ENCODE peak calls at places on chromosomes 3 and 15, in six cellular contexts. W is M059J; P is frontal cortex; J is HS-27A; O is HTR-8/SVneo; C is activated CD4-positive, alpha-beta T cell treated with anti-CD3 and anti-CD28 coated beads, Interleukin-2, amount 10 ng/mL, durations not matched to agents 7 days and 5 days. G is an unnamed sample.

GRCh38 chr3:110799236-110799635 is 272.4 kb upstream of the NECTIN3 start:
- DNase-seq in J (no peak), W (peak), C (no peak), P (no peak), O (peak), G (no peak)

GRCh38 chr3:27428446-27428845 is 55.7 kb downstream of the SLC4A7 start:
- DNase-seq in P (no peak), O (no peak), C (no peak), W (no peak), J (no peak), G (no peak)

GRCh38 chr15:70856884-70857546 is 3.1 kb upstream of the LARP6 start:
- DNase-seq in J (peak), C (no peak), W (peak), O (peak), P (no peak), G (peak)

GRCh38 chr3:62497156-62497555 is 123.8 kb upstream of the FEZF2 start:
- DNase-seq in J (no peak), W (no peak), P (no peak), C (no peak), O (no peak), G (no peak)

GRCh38 chr15:80839764-80840130 is 60.6 kb downstream of the CEMIP start:
- DNase-seq in J (no peak), C (no peak), O (no peak), W (no peak), P (no peak), G (no peak)

GRCh38 chr3:39626198-39626597 is 158.7 kb downstream of the MOBP start:
- DNase-seq in J (no peak), W (no peak), O (no peak), C (no peak), P (no peak), G (no peak)

GRCh38 chr3:101464235-101464634 is 48.8 kb downstream of the SENP7 start:
- DNase-seq in O (no peak), W (no peak), C (no peak), P (no peak), J (no peak), G (no peak)

GRCh38 chr15:60720493-60721231 is 241.7 kb upstream of the ICE2 start:
- DNase-seq in W (no peak), P (no peak), O (no peak), J (no peak), C (peak), G (no peak)

GRCh38 chr3:133850034-133850433 is 44.4 kb downstream of the SRPRB start:
- DNase-seq in C (no peak), J (no peak), O (no peak), W (no peak), P (no peak), G (no peak)

GRCh38 chr3:129608087-129608935 is 1.8 kb upstream of the PLXND1 start:
- DNase-seq in W (peak), J (no peak), O (no peak), P (peak), C (no peak), G (peak)

GRCh38 chr15:98003528-98003927 is 43.0 kb downstream of the ARRDC4 start:
- DNase-seq in W (peak), P (no peak), C (no peak), O (no peak), J (no peak), G (no peak)

GRCh38 chr3:175266993-175267960 is 408.1 kb downstream of the NAALADL2 start:
- DNase-seq in O (no peak), W (peak), P (no peak), C (no peak), J (no peak), G (peak)

GRCh38 chr3:175301741-175302140 is 442.6 kb downstream of the NAALADL2 start:
- DNase-seq in P (no peak), O (no peak), W (no peak), C (no peak), J (no peak), G (no peak)

GRCh38 chr15:91970142-91970541 is 116.6 kb downstream of the SLCO3A1 start:
- DNase-seq in O (no peak), P (no peak), J (no peak), C (no peak), W (no peak), G (no peak)

GRCh38 chr15:83106994-83107840 is at the start of gene TM6SF1:
- DNase-seq in C (peak), P (peak), W (no peak), O (peak), J (no peak), G (peak)

GRCh38 chr3:179670311-179670710 is 17.5 kb downstream of the USP13 start:
- DNase-seq in W (no peak), C (no peak), O (no peak), J (no peak), P (no peak), G (no peak)

GRCh38 chr3:9088431-9089353 is 125.4 kb upstream of the RAD18 start:
- DNase-seq in O (no peak), J (no peak), W (peak), C (no peak), P (no peak), G (peak)

GRCh38 chr3:63961891-63962290 is 49.7 kb upstream of the SCAANT1 start:
- DNase-seq in P (no peak), O (no peak), W (peak), C (peak), J (no peak), G (no peak)

GRCh38 chr3:55880357-55880756 is 393.3 kb upstream of the WNT5A start:
- DNase-seq in J (no peak), C (no peak), W (no peak), P (no peak), O (no peak), G (no peak)

GRCh38 chr3:67854663-67855062 is 200.3 kb upstream of the SUCLG2 start:
- DNase-seq in C (no peak), P (no peak), J (no peak), O (no peak), W (no peak), G (no peak)

GRCh38 chr3:161222662-161223061 is 1.6 kb downstream of the NMD3 start:
- DNase-seq in O (no peak), J (no peak), C (no peak), W (peak), P (no peak), G (peak)

GRCh38 chr3:12729313-12729676 is 29.8 kb downstream of the TMEM40 start:
- DNase-seq in W (peak), P (no peak), O (no peak), J (no peak), C (no peak), G (peak)

GRCh38 chr15:55791576-55792400 is 48.8 kb upstream of the PRTG start:
- DNase-seq in C (no peak), O (no peak), W (peak), J (peak), P (no peak), G (peak)

GRCh38 chr15:89707577-89707976 is 17.0 kb downstream of the WDR93 start:
- DNase-seq in P (no peak), W (no peak), C (no peak), O (no peak), J (no peak), G (no peak)

GRCh38 chr3:124812291-124813265 is 74.6 kb downstream of the ITGB5 start:
- DNase-seq in C (no peak), O (peak), P (no peak), W (peak), J (peak), G (peak)

GRCh38 chr15:71237456-71238188 is 122.4 kb downstream of the THSD4 start:
- DNase-seq in P (no peak), W (peak), O (peak), J (peak), C (no peak), G (peak)

GRCh38 chr3:9901967-9902366 is 681 bp upstream of the IL17RE start:
- DNase-seq in O (no peak), P (no peak), C (peak), J (no peak), W (no peak), G (no peak)

GRCh38 chr3:187661267-187661666 is 8.9 kb downstream of the SST start:
- DNase-seq in J (no peak), O (no peak), P (no peak), W (peak), C (no peak), G (no peak)

GRCh38 chr3:29694783-29695182 is 413.9 kb downstream of the RBMS3 start:
- DNase-seq in C (no peak), P (no peak), W (peak), J (peak), O (peak), G (peak)

GRCh38 chr15:57284535-57284934 is 91.8 kb upstream of the CGNL1 start:
- DNase-seq in W (no peak), C (no peak), P (no peak), O (no peak), J (no peak), G (no peak)

GRCh38 chr15:72487070-72487797 is 13.1 kb downstream of the ARIH1 start:
- DNase-seq in W (peak), P (no peak), O (no peak), J (no peak), C (no peak), G (peak)

GRCh38 chr3:85567074-85567676 is 608.4 kb downstream of the CADM2 start:
- DNase-seq in W (no peak), J (no peak), C (peak), P (no peak), O (peak), G (peak)

GRCh38 chr3:77414881-77415280 is 375.0 kb downstream of the ROBO2 start:
- DNase-seq in P (no peak), O (no peak), W (no peak), J (no peak), C (no peak), G (no peak)

GRCh38 chr15:82056900-82057825 is 11.3 kb upstream of the MEX3B start:
- DNase-seq in J (no peak), W (no peak), P (no peak), C (no peak), O (no peak), G (peak)